ENCODE peak calls at places on chromosomes 13 and 19, in four cellular contexts. N is GM12878, X is K562, Q is HepG2. O is an unnamed sample.

GRCh38 chr19:10508707-10509106 is 5.6 kb upstream of the KEAP1 start:
- DNase-seq in N (no peak), X (no peak), Q (no peak), O (no peak)

GRCh38 chr13:96672016-96672415 is 322.3 kb downstream of the OXGR1 start:
- DNase-seq in N (no peak), X (no peak), Q (no peak), O (no peak)

GRCh38 chr13:46478641-46479040 is 74.3 kb upstream of the LRCH1 start:
- DNase-seq in N (no peak), X (no peak), Q (no peak), O (no peak)

GRCh38 chr13:30042272-30042671 is 191.9 kb upstream of the UBL3 start:
- DNase-seq in N (no peak), X (no peak), Q (no peak), O (no peak)

GRCh38 chr19:289651-290538 is 1.3 kb downstream of the PLPP2 start:
- DNase-seq in N (no peak), X (peak), Q (peak), O (no peak)

GRCh38 chr19:45800009-45800553 is 7.4 kb upstream of the DMWD start:
- DNase-seq in N (no peak), X (peak), Q (no peak), O (no peak)

GRCh38 chr13:22738357-22738756 is 442.4 kb upstream of the SGCG start:
- DNase-seq in N (no peak), X (no peak), Q (peak), O (no peak)

GRCh38 chr13:66809496-66809895 is 420.6 kb downstream of the PCDH9 start:
- DNase-seq in N (no peak), X (no peak), Q (no peak), O (no peak)

GRCh38 chr13:106535552-106536243 is at the start of gene EFNB2:
- DNase-seq in N (peak), X (peak), Q (peak), O (peak)

GRCh38 chr19:38985262-38985661 is 9.7 kb upstream of the FBXO17 start:
- DNase-seq in N (no peak), X (no peak), Q (no peak), O (no peak)

GRCh38 chr13:94824601-94825000 is 112.3 kb upstream of the SOX21 start:
- DNase-seq in N (no peak), X (no peak), Q (no peak), O (no peak)

GRCh38 chr19:46660008-46660517 is 919 bp downstream of the DACT3 start:
- DNase-seq in N (no peak), X (peak), Q (no peak), O (peak)

GRCh38 chr19:33403221-33403972 is 29.9 kb downstream of the CEBPG start:
- DNase-seq in N (no peak), X (no peak), Q (peak), O (no peak)

GRCh38 chr19:51020988-51021651 is 1.6 kb upstream of the KLK10 start:
- DNase-seq in N (no peak), X (peak), Q (peak), O (peak)

GRCh38 chr19:45075215-45076028 is 856 bp downstream of the ZNF296 start:
- DNase-seq in N (peak), X (peak), Q (peak), O (no peak)

GRCh38 chr19:14632286-14632685 is 42.4 kb downstream of the ADGRE3 start:
- DNase-seq in N (peak), X (peak), Q (peak), O (peak)

GRCh38 chr13:113273856-113274590 is 23.0 kb upstream of the LAMP1 start:
- DNase-seq in N (no peak), X (peak), Q (no peak), O (no peak)

GRCh38 chr19:16002985-16003384 is 54.2 kb downstream of the OR10H4 start:
- DNase-seq in N (no peak), X (no peak), Q (no peak), O (no peak)

GRCh38 chr13:73242515-73243015 is 183.8 kb downstream of the KLF5 start:
- DNase-seq in N (no peak), X (no peak), Q (no peak), O (no peak)

GRCh38 chr13:23349127-23349897 is 84.2 kb downstream of the SACS start:
- DNase-seq in N (no peak), X (no peak), Q (no peak), O (no peak)

GRCh38 chr19:39870171-39870971 is 24.2 kb upstream of the FBL start:
- DNase-seq in N (no peak), X (no peak), Q (no peak), O (no peak)

GRCh38 chr19:15115080-15115479 is 7.9 kb downstream of the SYDE1 start:
- DNase-seq in N (no peak), X (no peak), Q (no peak), O (no peak)

GRCh38 chr19:45934551-45935230 is 20.1 kb upstream of the NANOS2 start:
- DNase-seq in N (no peak), X (peak), Q (no peak), O (no peak)

GRCh38 chr19:480016-480855 is 16.1 kb upstream of the MADCAM1 start:
- DNase-seq in N (no peak), X (peak), Q (peak), O (peak)

GRCh38 chr13:75307370-75307984 is 174.5 kb downstream of the TBC1D4 start:
- DNase-seq in N (no peak), X (no peak), Q (no peak), O (no peak)

GRCh38 chr13:34465423-34465922 is 476.6 kb upstream of the NBEA start:
- DNase-seq in N (no peak), X (no peak), Q (no peak), O (no peak)

GRCh38 chr13:86960876-86961275 is 710.3 kb upstream of the SLITRK5 start:
- DNase-seq in N (no peak), X (no peak), Q (no peak), O (no peak)

GRCh38 chr13:41107584-41108014 is 25.0 kb downstream of the KBTBD6 start:
- DNase-seq in N (no peak), X (no peak), Q (peak), O (no peak)

GRCh38 chr13:112892759-112893569 is 76.0 kb upstream of the MCF2L start:
- DNase-seq in N (no peak), X (no peak), Q (peak), O (no peak)

GRCh38 chr13:24923305-24923640 is 159.3 kb downstream of the RNF17 start:
- DNase-seq in N (peak), X (peak), Q (no peak), O (peak)

GRCh38 chr13:21124853-21125252 is 51.5 kb downstream of the SKA3 start:
- DNase-seq in N (no peak), X (no peak), Q (peak), O (peak)

DNA sequence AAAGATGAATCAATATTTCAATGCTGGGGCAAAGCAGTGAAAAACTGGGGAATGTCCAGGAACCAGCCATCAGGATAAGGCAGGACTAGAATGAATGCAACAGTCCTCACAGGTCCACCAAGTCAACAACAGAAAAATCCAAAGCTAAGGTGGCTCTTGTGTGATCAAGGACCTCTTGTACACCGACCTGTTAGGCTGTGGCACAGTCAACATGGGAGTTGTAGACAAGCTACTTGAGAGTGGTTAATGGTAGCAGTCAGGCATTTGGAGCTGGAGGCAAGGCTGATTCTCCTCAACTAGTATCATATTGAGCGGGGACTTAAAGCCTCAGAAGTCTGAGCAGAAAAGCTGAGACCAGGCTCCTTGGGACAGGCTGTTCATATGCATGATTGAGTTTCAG is 805 bp upstream of the TNFSF13B start:
- DNase-seq in N (no peak), X (no peak), Q (no peak), O (no peak)
- TF ChIP-seq FOXK2 in N (no peak), X (no peak), Q (no peak), O (no peak)

GRCh38 chr19:35408284-35409171 is 37.7 kb downstream of the GPR42 start:
- DNase-seq in N (peak), X (no peak), Q (no peak), O (no peak)
- TF ChIP-seq FOXK2 in N (no peak), X (no peak), Q (no peak), O (no peak)

GRCh38 chr13:50981686-50982085 is 72.1 kb downstream of the RNASEH2B start:
- DNase-seq in N (no peak), X (no peak), Q (no peak), O (no peak)

GRCh38 chr13:50974268-50974667 is 64.7 kb downstream of the RNASEH2B start:
- DNase-seq in N (no peak), X (no peak), Q (no peak), O (no peak)

GRCh38 chr13:50979187-50979586 is 69.6 kb downstream of the RNASEH2B start:
- DNase-seq in N (no peak), X (peak), Q (no peak), O (no peak)
- TF ChIP-seq FOXK2 in N (no peak), X (peak), Q (no peak), O (no peak)

DNA sequence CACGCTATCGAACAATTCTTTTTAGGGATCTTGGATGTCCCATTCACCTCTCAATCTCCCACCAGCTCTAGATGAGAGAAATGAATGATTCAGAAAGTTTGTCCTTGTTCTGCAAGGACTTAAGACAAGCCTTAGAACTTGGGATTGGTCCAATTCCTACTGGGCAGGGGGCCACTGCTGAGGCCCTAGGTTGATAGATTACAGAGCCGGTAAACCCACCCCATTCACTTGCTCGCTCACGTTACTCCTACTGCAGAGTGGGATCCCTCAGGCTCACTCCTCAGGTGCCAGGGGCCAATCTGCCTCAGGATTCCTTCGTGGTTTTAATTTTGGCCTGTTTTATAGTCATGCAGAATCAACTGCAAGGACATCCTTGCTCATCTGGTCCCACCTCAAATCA is 59.0 kb downstream of the SERP2 start:
- DNase-seq in N (no peak), X (no peak), Q (no peak), O (no peak)
- TF ChIP-seq FOXK2 in N (no peak), X (no peak), Q (no peak), O (no peak)

DNA sequence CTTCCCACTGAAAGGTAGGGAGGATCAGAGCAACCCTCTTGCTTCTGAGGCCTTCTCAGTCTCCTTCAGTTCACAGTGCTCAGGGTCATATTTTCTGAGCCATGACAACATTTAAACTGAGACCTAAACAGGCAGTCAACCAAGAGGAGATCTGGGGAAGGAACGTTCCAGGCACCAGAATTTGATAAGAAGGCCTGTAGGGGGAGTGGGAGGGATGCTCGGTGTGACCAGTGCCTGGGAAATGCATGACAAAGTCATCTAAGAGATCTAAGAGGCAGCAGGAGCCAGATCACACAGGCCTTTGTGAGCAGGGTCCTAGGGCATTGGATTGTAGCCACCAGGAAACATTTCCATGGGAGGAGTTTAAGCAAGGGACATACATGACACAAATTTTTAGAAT is 71.6 kb downstream of the SHISA2 start:
- DNase-seq in N (no peak), X (peak), Q (peak), O (peak)
- TF ChIP-seq FOXK2 in N (no peak), X (no peak), Q (no peak), O (no peak)

O was measured in HEK293T.